ENCODE peak calls at places on chromosome 20, in six cellular contexts. B, Y, D, R, T and G are unnamed samples.

GRCh38 chr20:22523499-22524392 is 60.6 kb downstream of the FOXA2 start:
- DNase-seq in B (no peak), Y (no peak), D (no peak), R (no peak), T (no peak), G (no peak)

GRCh38 chr20:64047968-64048401 is 1.5 kb downstream of the SOX18 start:
- DNase-seq in B (peak; percentile 68), Y (no peak), D (no peak), R (no peak), T (no peak), G (no peak)

GRCh38 chr20:18663932-18664331 is 76.1 kb downstream of the DTD1 start:
- DNase-seq in B (no peak), Y (peak; percentile 41), D (no peak), R (no peak), T (peak; percentile 61), G (no peak)

GRCh38 chr20:46237736-46238135 is 70.6 kb downstream of the CDH22 start:
- DNase-seq in B (no peak), Y (no peak), D (no peak), R (no peak), T (no peak), G (no peak)

GRCh38 chr20:63317601-63318291 is 24.8 kb downstream of the COL20A1 start:
- DNase-seq in B (no peak), Y (no peak), D (no peak), R (peak; percentile 29), T (no peak), G (no peak)

GRCh38 chr20:49894073-49894470 is 21.3 kb downstream of the SPATA2 start:
- DNase-seq in B (no peak), Y (no peak), D (no peak), R (no peak), T (no peak), G (no peak)

GRCh38 chr20:3710703-3711417 is 1.5 kb downstream of the SIGLEC1 start:
- DNase-seq in B (peak; percentile 85), Y (no peak), D (peak; percentile 75), R (peak; percentile 86), T (peak; percentile 28), G (no peak)

GRCh38 chr20:13788167-13788834 is 3.5 kb downstream of the NDUFAF5 start:
- DNase-seq in B (peak; percentile 64), Y (peak; percentile 39), D (peak; percentile 18), R (no peak), T (peak; percentile 69), G (no peak)

GRCh38 chr20:4814696-4815252 is 93.1 kb downstream of the PRND start:
- DNase-seq in B (no peak), Y (no peak), D (no peak), R (no peak), T (no peak), G (no peak)

GRCh38 chr20:48805286-48805685 is 22.5 kb downstream of the PREX1 start:
- DNase-seq in B (no peak), Y (no peak), D (no peak), R (no peak), T (no peak), G (no peak)

GRCh38 chr20:63534427-63534830 is 2.7 kb downstream of the PTK6 start:
- DNase-seq in B (no peak), Y (no peak), D (no peak), R (no peak), T (no peak), G (no peak)

GRCh38 chr20:55291251-55291650 is 714.1 kb downstream of the CBLN4 start:
- DNase-seq in B (no peak), Y (no peak), D (no peak), R (no peak), T (no peak), G (no peak)

GRCh38 chr20:51287628-51288413 is 254.7 kb downstream of the NFATC2 start:
- DNase-seq in B (no peak), Y (no peak), D (no peak), R (no peak), T (no peak), G (no peak)

GRCh38 chr20:50385733-50386640 is 124.2 kb upstream of the PTPN1 start:
- DNase-seq in B (no peak), Y (no peak), D (peak; percentile 65), R (peak; percentile 51), T (peak; percentile 27), G (no peak)

DNA sequence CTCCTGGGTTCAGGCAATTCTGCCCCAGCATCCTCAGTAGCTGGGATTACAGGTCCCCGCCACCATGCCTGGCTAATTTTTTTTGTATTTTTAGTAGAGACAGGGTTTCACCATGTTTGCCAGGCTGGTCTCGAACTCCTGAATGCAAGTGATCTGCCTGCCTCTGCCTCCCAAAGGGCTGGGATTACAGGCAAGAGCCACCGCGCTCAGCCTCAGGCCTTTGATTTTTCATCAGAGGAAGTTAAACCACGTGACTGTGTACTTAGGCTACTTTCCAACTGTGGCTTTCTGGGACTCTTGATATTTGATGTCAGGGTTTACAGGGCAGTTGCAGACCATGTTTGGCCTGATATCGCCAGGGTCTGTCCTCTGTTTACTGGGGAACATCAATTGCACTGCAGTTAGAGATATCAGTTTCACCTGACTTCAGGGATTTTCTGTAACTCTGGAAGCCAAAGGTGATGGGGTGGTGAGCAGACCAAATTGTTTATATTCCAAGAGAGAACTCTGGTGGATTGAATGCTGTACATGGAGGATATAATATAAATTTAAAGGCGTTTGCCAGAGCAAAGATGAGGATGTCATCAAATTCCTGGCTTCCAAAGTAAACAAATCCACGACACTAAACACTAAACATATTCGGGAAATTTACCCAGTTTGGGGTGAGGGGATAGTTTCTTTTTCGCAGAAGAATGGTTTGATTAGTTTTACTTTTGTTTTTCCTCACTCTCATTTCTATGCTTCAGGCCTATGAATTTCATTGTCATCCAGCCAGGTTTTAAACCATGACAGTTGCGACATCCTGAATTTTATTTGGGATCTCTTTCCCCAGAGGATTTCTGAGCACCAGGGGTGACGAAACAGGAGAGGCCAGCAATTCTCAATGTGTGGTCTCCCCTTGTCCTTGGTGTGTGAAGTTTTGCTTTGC is 4.2 kb downstream of the PSMF1 start:
- DNase-seq in B (no peak), Y (peak; percentile 11), D (no peak), R (peak; percentile 59), T (peak; percentile 57), G (no peak)
- H3K27ac ChIP-seq in B (no peak overlapping the region), Y (no peak overlapping the region), D (no peak overlapping the region), R (peak overlapping the region; percentile 64), T (peak overlapping the region; percentile 72), G (no peak overlapping the region)

GRCh38 chr20:52405417-52405816 is 213.8 kb upstream of the ZFP64 start:
- DNase-seq in B (no peak), Y (no peak), D (peak; percentile 28), R (no peak), T (no peak), G (no peak)
- H3K4me1 ChIP-seq in B (no peaks in the 10 kb centered on the region), Y (no peaks in the 10 kb centered on the region), D (peaks cover 76% of the 10 kb centered on the region), R (no peaks in the 10 kb centered on the region), T (peaks cover 2% of the 10 kb centered on the region), G (no peaks in the 10 kb centered on the region)

GRCh38 chr20:10910535-10911239 is 236.9 kb upstream of the JAG1 start:
- DNase-seq in B (no peak), Y (peak; percentile 46), D (no peak), R (no peak), T (no peak), G (no peak)
- H3K4me3 ChIP-seq in B (no peak overlapping the region), Y (no peak overlapping the region), D (no peak overlapping the region), R (no peak overlapping the region), T (no peak overlapping the region), G (peak overlapping the region; percentile 45)

DNA sequence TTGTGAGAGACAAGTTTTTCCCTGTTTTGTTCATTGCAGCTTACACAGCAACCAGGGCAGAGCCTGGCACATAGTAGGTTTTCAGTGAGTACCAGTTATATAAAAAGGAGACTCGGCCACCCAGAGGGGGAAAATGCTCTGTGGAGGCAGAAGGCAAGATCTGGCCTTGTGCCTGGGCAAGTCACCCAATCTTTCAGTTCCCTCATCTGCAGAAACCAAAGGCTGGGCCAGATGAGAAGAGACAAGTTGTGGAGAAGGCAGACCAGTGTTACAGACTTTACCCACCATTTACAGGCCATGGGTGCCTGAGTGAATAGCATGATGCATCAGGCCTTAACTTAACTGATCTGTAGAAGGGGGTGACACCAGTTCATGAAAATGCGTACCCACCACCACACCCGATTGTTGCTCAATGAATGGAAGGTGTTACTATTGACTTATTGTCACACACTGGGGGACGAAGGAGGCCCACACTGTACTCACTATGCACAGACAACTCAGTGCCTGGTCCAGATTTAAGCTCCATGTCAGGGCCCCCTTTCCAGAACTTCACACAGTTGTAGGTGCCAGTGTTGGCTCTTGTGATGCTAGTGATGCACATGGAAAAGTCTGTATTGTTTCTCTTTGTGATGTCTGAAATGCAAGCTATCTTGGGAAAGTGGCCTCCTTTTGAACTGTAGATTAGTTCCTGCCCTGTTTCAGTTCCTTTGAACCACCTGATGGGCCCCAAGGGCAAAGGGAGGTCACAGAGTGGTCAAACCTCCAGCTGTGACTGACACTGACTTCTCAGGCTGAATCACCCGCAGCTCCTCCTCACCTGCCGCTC is 64.3 kb upstream of the SIRPG start:
- DNase-seq in B (no peak), Y (no peak), D (no peak), R (no peak), T (no peak), G (no peak)
- H3K27ac ChIP-seq in B (no peak overlapping the region), Y (no peak overlapping the region), D (no peak overlapping the region), R (no peak overlapping the region), T (no peak overlapping the region), G (no peak overlapping the region)

GRCh38 chr20:36091561-36092423 is 62.7 kb upstream of the EPB41L1 start:
- DNase-seq in B (peak; percentile 91), Y (no peak), D (no peak), R (no peak), T (no peak), G (no peak)

GRCh38 chr20:36093025-36093803 is 61.3 kb upstream of the EPB41L1 start:
- DNase-seq in B (peak; percentile 41), Y (no peak), D (peak; percentile 32), R (peak; percentile 72), T (no peak), G (peak; percentile 50)

GRCh38 chr20:36094497-36094896 is 60.0 kb upstream of the EPB41L1 start:
- DNase-seq in B (peak; percentile 35), Y (peak; percentile 48), D (no peak), R (no peak), T (no peak), G (no peak)

GRCh38 chr20:36093804-36094145 is 60.8 kb upstream of the EPB41L1 start:
- DNase-seq in B (no peak), Y (no peak), D (peak; percentile 2), R (no peak), T (no peak), G (no peak)

GRCh38 chr20:36092424-36093024 is 62.0 kb upstream of the EPB41L1 start:
- DNase-seq in B (peak; percentile 84), Y (no peak), D (peak; percentile 13), R (peak; percentile 58), T (no peak), G (no peak)
- H3K4me1 ChIP-seq in B (peaks cover 29% of the 10 kb centered on the region), Y (peaks cover 13% of the 10 kb centered on the region), D (peaks cover 3% of the 10 kb centered on the region), R (peaks cover 7% of the 10 kb centered on the region), T (peaks cover 7% of the 10 kb centered on the region), G (peaks cover 30% of the 10 kb centered on the region)

GRCh38 chr20:38221041-38221589 is 39.4 kb downstream of the KIAA1755 start:
- DNase-seq in B (peak; percentile 90), Y (peak; percentile 16), D (peak; percentile 54), R (peak; percentile 82), T (peak; percentile 52), G (no peak)
- H3K4me3 ChIP-seq in B (no peak overlapping the region), Y (no peak overlapping the region), D (no peak overlapping the region), R (no peak overlapping the region), T (no peak overlapping the region), G (no peak overlapping the region)

GRCh38 chr20:60113024-60113724 is 155.0 kb downstream of the CDH26 start:
- DNase-seq in B (no peak), Y (no peak), D (no peak), R (no peak), T (no peak), G (no peak)
- H3K27ac ChIP-seq in B (no peak overlapping the region), Y (no peak overlapping the region), D (no peak overlapping the region), R (no peak overlapping the region), T (no peak overlapping the region), G (no peak overlapping the region)